ENCODE peak calls at places on chromosome 16, in six cellular contexts. One of them, this sample, is unnamed.

GRCh38 chr16:89052824-89053724 is 40.6 kb upstream of the ACSF3 start:
- DNase-seq in DND-41: no peak
- DNase-seq in heart right ventricle: no peak
- DNase-seq in GM23338: no peak
- DNase-seq in K562: peak; percentile 73
- DNase-seq in spleen: no peak
- DNase-seq in this sample: no peak

GRCh38 chr16:15948532-15949209 is 745 bp upstream of the ABCC1 start:
- DNase-seq in DND-41: no peak
- DNase-seq in heart right ventricle: no peak
- DNase-seq in GM23338: no peak
- DNase-seq in K562: no peak
- DNase-seq in spleen: peak; percentile 66
- DNase-seq in this sample: no peak

GRCh38 chr16:77951788-77952187 is 70.6 kb upstream of the CLEC3A start:
- DNase-seq in DND-41: no peak
- DNase-seq in heart right ventricle: no peak
- DNase-seq in GM23338: peak; percentile 91
- DNase-seq in K562: peak; percentile 34
- DNase-seq in spleen: no peak
- DNase-seq in this sample: no peak

GRCh38 chr16:65123846-65124513 is 2.1 kb upstream of the CDH11 start:
- DNase-seq in DND-41: no peak
- DNase-seq in heart right ventricle: no peak
- DNase-seq in GM23338: peak; percentile 12
- DNase-seq in K562: no peak
- DNase-seq in spleen: peak; percentile 72
- DNase-seq in this sample: no peak

GRCh38 chr16:68492501-68493411 is 44.4 kb upstream of the SMPD3 start:
- DNase-seq in DND-41: peak; percentile 26
- DNase-seq in heart right ventricle: no peak
- DNase-seq in GM23338: no peak
- DNase-seq in K562: no peak
- DNase-seq in spleen: peak; percentile 62
- DNase-seq in this sample: no peak

GRCh38 chr16:73298562-73298961 is 250.6 kb upstream of the ZFHX3 start:
- DNase-seq in DND-41: no peak
- DNase-seq in heart right ventricle: no peak
- DNase-seq in GM23338: peak; percentile 80
- DNase-seq in K562: no peak
- DNase-seq in spleen: no peak
- DNase-seq in this sample: no peak

GRCh38 chr16:4328580-4329353 is 12.9 kb downstream of the GLIS2 start:
- DNase-seq in DND-41: no peak
- DNase-seq in heart right ventricle: no peak
- DNase-seq in GM23338: no peak
- DNase-seq in K562: no peak
- DNase-seq in spleen: no peak
- DNase-seq in this sample: no peak

GRCh38 chr16:29192329-29193247 is 207.7 kb downstream of the LAT start:
- DNase-seq in DND-41: peak; percentile 29
- DNase-seq in heart right ventricle: no peak
- DNase-seq in GM23338: no peak
- DNase-seq in K562: peak; percentile 35
- DNase-seq in spleen: peak; percentile 61
- DNase-seq in this sample: no peak

GRCh38 chr16:22843856-22844255 is 29.9 kb downstream of the HS3ST2 start:
- DNase-seq in DND-41: no peak
- DNase-seq in heart right ventricle: no peak
- DNase-seq in GM23338: no peak
- DNase-seq in K562: no peak
- DNase-seq in spleen: no peak
- DNase-seq in this sample: no peak

GRCh38 chr16:31357324-31358156 is 2.6 kb downstream of the ITGAX start:
- DNase-seq in DND-41: no peak
- DNase-seq in heart right ventricle: no peak
- DNase-seq in GM23338: no peak
- DNase-seq in K562: no peak
- DNase-seq in spleen: peak; percentile 70
- DNase-seq in this sample: no peak

GRCh38 chr16:3645108-3645503 is 9.4 kb upstream of the DNASE1 start:
- DNase-seq in DND-41: no peak
- DNase-seq in heart right ventricle: no peak
- DNase-seq in GM23338: no peak
- DNase-seq in K562: peak; percentile 4
- DNase-seq in spleen: no peak
- DNase-seq in this sample: no peak

GRCh38 chr16:78284957-78285434 is 185.5 kb downstream of the WWOX start:
- DNase-seq in DND-41: no peak
- DNase-seq in heart right ventricle: no peak
- DNase-seq in GM23338: no peak
- DNase-seq in K562: no peak
- DNase-seq in spleen: no peak
- DNase-seq in this sample: no peak

GRCh38 chr16:86294535-86294934 is 215.8 kb upstream of the FOXF1 start:
- DNase-seq in DND-41: no peak
- DNase-seq in heart right ventricle: no peak
- DNase-seq in GM23338: no peak
- DNase-seq in K562: no peak
- DNase-seq in spleen: no peak
- DNase-seq in this sample: no peak
- H3K27ac ChIP-seq in DND-41: no peak overlapping the region
- H3K27ac ChIP-seq in heart right ventricle: no peak overlapping the region
- H3K27ac ChIP-seq in GM23338: no peak overlapping the region
- H3K27ac ChIP-seq in K562: no peak overlapping the region
- H3K27ac ChIP-seq in spleen: no peak overlapping the region
- H3K27ac ChIP-seq in this sample: no peak overlapping the region

GRCh38 chr16:47928008-47928407 is 227.8 kb downstream of the ABCC12 start:
- DNase-seq in DND-41: no peak
- DNase-seq in heart right ventricle: no peak
- DNase-seq in GM23338: peak; percentile 52
- DNase-seq in K562: no peak
- DNase-seq in spleen: no peak
- DNase-seq in this sample: no peak
- TF ChIP-seq CTCF in DND-41: peak; percentile 17
- TF ChIP-seq CTCF in heart right ventricle: no peak
- TF ChIP-seq CTCF in GM23338: peak; percentile 16
- TF ChIP-seq CTCF in K562: peak; percentile 36
- TF ChIP-seq CTCF in spleen: no peak
- TF ChIP-seq CTCF in this sample: no peak

GRCh38 chr16:50372611-50373344 is 4.0 kb upstream of the BRD7 start:
- DNase-seq in DND-41: no peak
- DNase-seq in heart right ventricle: peak; percentile 55
- DNase-seq in GM23338: no peak
- DNase-seq in K562: no peak
- DNase-seq in spleen: no peak
- DNase-seq in this sample: no peak
- H3K27ac ChIP-seq in DND-41: no peak overlapping the region
- H3K27ac ChIP-seq in heart right ventricle: no peak overlapping the region
- H3K27ac ChIP-seq in GM23338: no peak overlapping the region
- H3K27ac ChIP-seq in K562: no peak overlapping the region
- H3K27ac ChIP-seq in spleen: no peak overlapping the region
- H3K27ac ChIP-seq in this sample: no peak overlapping the region

DNA sequence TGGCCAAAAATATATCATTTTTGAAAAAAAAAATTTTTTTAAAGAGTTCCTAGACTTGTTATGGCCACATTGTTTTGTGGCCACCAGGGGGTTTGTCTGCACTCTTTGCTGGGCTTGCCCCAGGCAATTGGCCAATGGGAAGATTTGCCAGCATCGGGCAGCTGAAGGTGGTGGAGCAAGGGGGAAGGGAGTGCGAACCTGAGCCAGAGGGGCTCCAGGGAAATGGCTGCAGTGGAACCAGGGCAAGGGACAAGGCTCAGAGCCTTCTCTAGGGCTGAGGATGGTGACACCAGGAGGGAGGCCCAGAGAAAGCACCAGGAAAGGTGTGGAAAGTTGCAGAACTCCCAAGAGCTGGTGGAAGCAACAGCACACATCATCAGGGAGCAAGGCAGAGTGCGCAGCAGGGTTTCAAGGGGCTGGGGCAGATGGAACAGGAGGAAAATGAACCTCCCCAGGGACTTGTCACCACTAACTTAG is 15.5 kb upstream of the CMIP start:
- DNase-seq in DND-41: no peak
- DNase-seq in heart right ventricle: no peak
- DNase-seq in GM23338: peak; percentile 82
- DNase-seq in K562: peak; percentile 42
- DNase-seq in spleen: no peak
- DNase-seq in this sample: no peak
- TF ChIP-seq CTCF in DND-41: peak; percentile 14
- TF ChIP-seq CTCF in heart right ventricle: no peak
- TF ChIP-seq CTCF in GM23338: peak; percentile 78
- TF ChIP-seq CTCF in K562: peak; percentile 75
- TF ChIP-seq CTCF in spleen: peak; percentile 33
- TF ChIP-seq CTCF in this sample: peak; percentile 15

DNA sequence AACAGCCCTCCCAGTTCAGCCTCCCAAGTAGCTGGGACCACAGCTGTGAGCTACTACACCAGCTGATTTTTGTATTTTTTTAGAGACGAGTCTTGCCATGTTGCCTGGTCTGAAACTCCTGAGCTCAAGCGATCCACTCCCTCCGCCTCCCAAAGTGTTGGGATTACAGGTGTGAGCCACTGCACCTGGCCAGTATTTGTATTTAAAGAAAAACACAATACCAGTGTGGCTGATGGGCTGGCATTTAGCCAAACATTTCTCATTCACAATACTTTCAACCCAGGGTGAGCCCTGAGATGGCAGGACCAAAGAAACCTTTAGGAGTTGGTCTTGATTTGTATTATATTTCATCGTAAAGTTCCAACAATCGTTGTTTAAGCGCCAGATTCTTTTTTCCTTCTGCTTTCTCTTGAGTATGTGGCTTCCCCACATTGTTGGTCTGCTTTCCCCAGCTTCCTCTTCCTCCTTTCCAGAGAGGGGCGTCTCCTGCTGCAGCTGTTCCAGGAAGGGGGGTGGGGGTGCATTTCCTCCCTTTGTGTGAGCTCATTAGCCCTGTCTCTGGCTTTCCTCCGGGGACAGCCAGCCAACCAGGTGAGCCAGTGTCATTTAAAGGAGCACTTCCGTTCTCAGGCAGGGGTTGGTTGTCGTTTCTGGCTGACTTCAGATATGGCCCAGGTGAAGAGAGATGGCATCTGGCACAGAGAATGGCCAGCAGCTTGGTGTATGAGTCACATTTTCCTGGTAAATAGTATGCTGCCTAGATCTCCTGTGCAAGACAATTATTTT is 79.9 kb downstream of the GPRC5B start:
- DNase-seq in DND-41: peak; percentile 90
- DNase-seq in heart right ventricle: peak; percentile 90
- DNase-seq in GM23338: peak; percentile 87
- DNase-seq in K562: no peak
- DNase-seq in spleen: no peak
- DNase-seq in this sample: peak; percentile 21
- H3K27ac ChIP-seq in DND-41: peak overlapping the region; percentile 45
- H3K27ac ChIP-seq in heart right ventricle: peak overlapping the region; percentile 70
- H3K27ac ChIP-seq in GM23338: peak overlapping the region; percentile 77
- H3K27ac ChIP-seq in K562: no peak overlapping the region
- H3K27ac ChIP-seq in spleen: peak overlapping the region; percentile 51
- H3K27ac ChIP-seq in this sample: no peak overlapping the region